ENCODE peak calls at places on chromosome 22, in eight cellular contexts. D, B, M, G, U, S, X and A are unnamed samples.
A peak's percentile ranks its signal among the peaks of the same experiment; 100 is the strongest.

GRCh38 chr22:35835998-35836691 is 118.5 kb downstream of the APOL5 start:
- DNase-seq in D (peak; percentile 90), B (no peak), M (peak; percentile 62), G (peak; percentile 96), U (no peak), S (peak; percentile 69), X (peak; percentile 28), A (peak; percentile 89)

GRCh38 chr22:25357606-25358420 is 138.4 kb downstream of the CRYBB2 start:
- DNase-seq in D (no peak), B (no peak), M (no peak), G (no peak), U (no peak), S (no peak), X (no peak), A (no peak)

GRCh38 chr22:44363214-44363979 is 50.6 kb upstream of the SHISAL1 start:
- DNase-seq in D (peak; percentile 99), B (no peak), M (peak; percentile 95), G (peak; percentile 98), U (no peak), S (peak; percentile 92), X (no peak), A (peak; percentile 87)

GRCh38 chr22:37627545-37627944 is 11.9 kb upstream of the SH3BP1 start:
- DNase-seq in D (no peak), B (peak; percentile 53), M (peak; percentile 67), G (no peak), U (peak; percentile 34), S (peak; percentile 50), X (no peak), A (no peak)

GRCh38 chr22:26586556-26587325 is 3.2 kb downstream of the TPST2 start:
- DNase-seq in D (no peak), B (no peak), M (no peak), G (peak; percentile 22), U (no peak), S (no peak), X (no peak), A (no peak)

GRCh38 chr22:27217154-27217553 is 559.8 kb downstream of the MIAT start:
- DNase-seq in D (no peak), B (no peak), M (no peak), G (no peak), U (no peak), S (no peak), X (no peak), A (no peak)

GRCh38 chr22:36435516-36436415 is 45.7 kb downstream of the TXN2 start:
- DNase-seq in D (no peak), B (peak; percentile 33), M (no peak), G (no peak), U (peak; percentile 50), S (no peak), X (no peak), A (no peak)

GRCh38 chr22:30947163-30947820 is 21.3 kb downstream of the MORC2 start:
- DNase-seq in D (no peak), B (no peak), M (peak; percentile 75), G (no peak), U (no peak), S (no peak), X (no peak), A (no peak)

GRCh38 chr22:35023692-35024363 is 42.1 kb upstream of the ISX start:
- DNase-seq in D (peak; percentile 48), B (no peak), M (peak; percentile 79), G (peak; percentile 31), U (peak; percentile 39), S (peak; percentile 50), X (peak; percentile 70), A (no peak)

GRCh38 chr22:33504941-33505647 is 415.2 kb downstream of the LARGE1 start:
- DNase-seq in D (no peak), B (no peak), M (no peak), G (no peak), U (no peak), S (no peak), X (no peak), A (no peak)

GRCh38 chr22:36765943-36766450 is 9.9 kb downstream of the IFT27 start:
- DNase-seq in D (no peak), B (no peak), M (no peak), G (peak; percentile 35), U (no peak), S (no peak), X (peak; percentile 36), A (peak; percentile 26)

GRCh38 chr22:47102648-47103047 is 340.2 kb downstream of the TBC1D22A start:
- DNase-seq in D (no peak), B (no peak), M (no peak), G (no peak), U (no peak), S (no peak), X (no peak), A (no peak)

GRCh38 chr22:37260939-37261338 is 16.9 kb upstream of the RAC2 start:
- DNase-seq in D (peak; percentile 65), B (peak; percentile 33), M (peak; percentile 67), G (peak; percentile 75), U (peak; percentile 55), S (peak; percentile 59), X (peak; percentile 88), A (peak; percentile 37)

GRCh38 chr22:47366026-47366767 is 603.7 kb downstream of the TBC1D22A start:
- DNase-seq in D (no peak), B (no peak), M (no peak), G (no peak), U (no peak), S (no peak), X (no peak), A (no peak)

GRCh38 chr22:19216579-19216978 is 38.0 kb upstream of the SLC25A1 start:
- DNase-seq in D (no peak), B (no peak), M (no peak), G (no peak), U (no peak), S (no peak), X (no peak), A (no peak)

GRCh38 chr22:32325416-32325801 is 32.3 kb upstream of the RFPL3 start:
- DNase-seq in D (peak; percentile 3), B (no peak), M (no peak), G (no peak), U (no peak), S (no peak), X (no peak), A (no peak)

GRCh38 chr22:38706101-38706884 is 549 bp downstream of the GTPBP1 start:
- DNase-seq in D (peak; percentile 36), B (no peak), M (peak; percentile 61), G (peak; percentile 61), U (peak; percentile 35), S (peak; percentile 51), X (peak; percentile 69), A (peak; percentile 29)

GRCh38 chr22:49072996-49073645 is 754.6 kb downstream of the BRD1 start:
- DNase-seq in D (no peak), B (no peak), M (no peak), G (no peak), U (no peak), S (no peak), X (no peak), A (no peak)

GRCh38 chr22:20459152-20459542 is 21.5 kb upstream of the SCARF2 start:
- DNase-seq in D (no peak), B (no peak), M (no peak), G (no peak), U (no peak), S (no peak), X (no peak), A (no peak)

GRCh38 chr22:46007848-46008261 is 30.9 kb upstream of the WNT7B start:
- DNase-seq in D (peak; percentile 96), B (no peak), M (peak; percentile 91), G (peak; percentile 96), U (no peak), S (peak; percentile 92), X (no peak), A (peak; percentile 83)

GRCh38 chr22:42277988-42278776 is 7.7 kb upstream of the TCF20 start:
- DNase-seq in D (no peak), B (no peak), M (no peak), G (peak; percentile 53), U (no peak), S (no peak), X (no peak), A (no peak)